ENCODE peak calls at places on chromosomes 2 and 18, in six cellular contexts. X, J, E, K, T and D are unnamed samples.
A peak's percentile ranks its signal among the peaks of the same experiment; 100 is the strongest.

GRCh38 chr2:48319863-48320262 is 210.1 kb upstream of the STON1 start:
- DNase-seq in X (no peak), J (no peak), E (no peak), K (no peak), T (no peak), D (no peak)

GRCh38 chr18:14947482-14948162 is 199.7 kb downstream of the ANKRD30B start:
- DNase-seq in X (no peak), J (no peak), E (no peak), K (no peak), T (peak; percentile 6), D (no peak)

GRCh38 chr2:10909050-10909995 is 2.4 kb upstream of the KCNF1 start:
- DNase-seq in X (peak; percentile 41), J (no peak), E (peak; percentile 50), K (peak; percentile 24), T (no peak), D (no peak)

GRCh38 chr2:165328272-165328671 is 89.1 kb downstream of the SCN2A start:
- DNase-seq in X (no peak), J (no peak), E (no peak), K (peak; percentile 5), T (no peak), D (no peak)

GRCh38 chr2:21836261-21836660 is 712.5 kb downstream of the TDRD15 start:
- DNase-seq in X (no peak), J (no peak), E (peak; percentile 10), K (no peak), T (no peak), D (no peak)

GRCh38 chr2:1936411-1936980 is 192.2 kb upstream of the PXDN start:
- DNase-seq in X (no peak), J (no peak), E (no peak), K (no peak), T (no peak), D (no peak)

GRCh38 chr2:238698451-238699306 is 149.2 kb upstream of the TWIST2 start:
- DNase-seq in X (no peak), J (no peak), E (no peak), K (no peak), T (no peak), D (no peak)

GRCh38 chr2:71711470-71711857 is 258.1 kb downstream of the DYSF start:
- DNase-seq in X (no peak), J (no peak), E (no peak), K (no peak), T (no peak), D (no peak)

GRCh38 chr18:26710460-26711096 is 154.9 kb downstream of the AQP4 start:
- DNase-seq in X (no peak), J (no peak), E (no peak), K (peak; percentile 5), T (no peak), D (no peak)

GRCh38 chr18:77369644-77370043 is 120.0 kb downstream of the GALR1 start:
- DNase-seq in X (no peak), J (no peak), E (no peak), K (no peak), T (no peak), D (no peak)

GRCh38 chr2:105792561-105792960 is 47.8 kb downstream of the NCK2 start:
- DNase-seq in X (no peak), J (no peak), E (no peak), K (no peak), T (no peak), D (no peak)

GRCh38 chr2:222448806-222449205 is 24.5 kb downstream of the SGPP2 start:
- DNase-seq in X (no peak), J (peak; percentile 65), E (peak; percentile 34), K (no peak), T (peak; percentile 48), D (no peak)

GRCh38 chr2:16150456-16151280 is 210.3 kb downstream of the MYCN start:
- DNase-seq in X (no peak), J (no peak), E (no peak), K (no peak), T (no peak), D (no peak)

GRCh38 chr18:34595673-34596072 is 114.4 kb upstream of the DTNA start:
- DNase-seq in X (no peak), J (no peak), E (peak; percentile 38), K (no peak), T (peak; percentile 39), D (no peak)

GRCh38 chr2:88690591-88691338 is 708 bp upstream of the RPIA start:
- DNase-seq in X (no peak), J (no peak), E (peak; percentile 64), K (peak; percentile 69), T (no peak), D (peak; percentile 14)

GRCh38 chr2:177002983-177003382 is 209.6 kb upstream of the HNRNPA3 start:
- DNase-seq in X (no peak), J (no peak), E (no peak), K (no peak), T (no peak), D (no peak)

GRCh38 chr2:190858817-190859216 is 21.8 kb upstream of the GLS start:
- DNase-seq in X (no peak), J (no peak), E (no peak), K (no peak), T (no peak), D (no peak)

GRCh38 chr2:134220525-134220924 is 33.3 kb upstream of the MGAT5 start:
- DNase-seq in X (no peak), J (no peak), E (no peak), K (no peak), T (no peak), D (no peak)

GRCh38 chr2:219417374-219417773 is 803 bp upstream of the DES start:
- DNase-seq in X (no peak), J (peak; percentile 71), E (no peak), K (no peak), T (no peak), D (peak; percentile 34)